ENCODE peak calls at places on chromosomes 11 and 22, in six cellular contexts. One of them, this sample, is unnamed.

GRCh38 chr11:10457901-10458300 is 2.8 kb downstream of the AMPD3 start:
- DNase-seq in activated CD8-positive, alpha-beta T cell treated with anti-CD3 and anti-CD28 coated beads for 36 hours: no peak
- DNase-seq in AG10803: no peak
- DNase-seq in pancreas: no peak
- DNase-seq in heart right ventricle: no peak
- DNase-seq in psoas muscle: no peak
- DNase-seq in this sample: no peak

GRCh38 chr11:22347857-22348496 is 9.8 kb downstream of the SLC17A6 start:
- DNase-seq in activated CD8-positive, alpha-beta T cell treated with anti-CD3 and anti-CD28 coated beads for 36 hours: no peak
- DNase-seq in AG10803: no peak
- DNase-seq in pancreas: no peak
- DNase-seq in heart right ventricle: no peak
- DNase-seq in psoas muscle: no peak
- DNase-seq in this sample: no peak

GRCh38 chr11:2209370-2209801 is 37.8 kb upstream of the TH start:
- DNase-seq in activated CD8-positive, alpha-beta T cell treated with anti-CD3 and anti-CD28 coated beads for 36 hours: peak; percentile 0
- DNase-seq in AG10803: no peak
- DNase-seq in pancreas: peak; percentile 55
- DNase-seq in heart right ventricle: no peak
- DNase-seq in psoas muscle: peak; percentile 30
- DNase-seq in this sample: peak; percentile 67

GRCh38 chr22:49368976-49369725 is 458.5 kb downstream of the BRD1 start:
- DNase-seq in activated CD8-positive, alpha-beta T cell treated with anti-CD3 and anti-CD28 coated beads for 36 hours: no peak
- DNase-seq in AG10803: no peak
- DNase-seq in pancreas: peak; percentile 51
- DNase-seq in heart right ventricle: no peak
- DNase-seq in psoas muscle: no peak
- DNase-seq in this sample: peak; percentile 58

GRCh38 chr11:61586792-61587430 is 6.0 kb upstream of the SYT7 start:
- DNase-seq in activated CD8-positive, alpha-beta T cell treated with anti-CD3 and anti-CD28 coated beads for 36 hours: no peak
- DNase-seq in AG10803: no peak
- DNase-seq in pancreas: no peak
- DNase-seq in heart right ventricle: no peak
- DNase-seq in psoas muscle: no peak
- DNase-seq in this sample: no peak

GRCh38 chr11:132844956-132845355 is 687.3 kb downstream of the OPCML start:
- DNase-seq in activated CD8-positive, alpha-beta T cell treated with anti-CD3 and anti-CD28 coated beads for 36 hours: no peak
- DNase-seq in AG10803: peak; percentile 96
- DNase-seq in pancreas: no peak
- DNase-seq in heart right ventricle: no peak
- DNase-seq in psoas muscle: no peak
- DNase-seq in this sample: no peak

GRCh38 chr11:80024119-80024518 is 583.3 kb upstream of the TENM4 start:
- DNase-seq in activated CD8-positive, alpha-beta T cell treated with anti-CD3 and anti-CD28 coated beads for 36 hours: no peak
- DNase-seq in AG10803: no peak
- DNase-seq in pancreas: no peak
- DNase-seq in heart right ventricle: no peak
- DNase-seq in psoas muscle: no peak
- DNase-seq in this sample: no peak

GRCh38 chr11:97683733-97684132 is 1293.9 kb downstream of the JRKL start:
- DNase-seq in activated CD8-positive, alpha-beta T cell treated with anti-CD3 and anti-CD28 coated beads for 36 hours: no peak
- DNase-seq in AG10803: no peak
- DNase-seq in pancreas: no peak
- DNase-seq in heart right ventricle: no peak
- DNase-seq in psoas muscle: no peak
- DNase-seq in this sample: no peak

GRCh38 chr11:6572215-6572614 is 31.2 kb downstream of the RRP8 start:
- DNase-seq in activated CD8-positive, alpha-beta T cell treated with anti-CD3 and anti-CD28 coated beads for 36 hours: no peak
- DNase-seq in AG10803: peak; percentile 88
- DNase-seq in pancreas: no peak
- DNase-seq in heart right ventricle: no peak
- DNase-seq in psoas muscle: no peak
- DNase-seq in this sample: no peak

GRCh38 chr11:36409152-36409713 is 100.8 kb downstream of the TRAF6 start:
- DNase-seq in activated CD8-positive, alpha-beta T cell treated with anti-CD3 and anti-CD28 coated beads for 36 hours: peak; percentile 49
- DNase-seq in AG10803: no peak
- DNase-seq in pancreas: no peak
- DNase-seq in heart right ventricle: no peak
- DNase-seq in psoas muscle: no peak
- DNase-seq in this sample: no peak

GRCh38 chr22:19811211-19811621 is 43.5 kb downstream of the GNB1L start:
- DNase-seq in activated CD8-positive, alpha-beta T cell treated with anti-CD3 and anti-CD28 coated beads for 36 hours: no peak
- DNase-seq in AG10803: no peak
- DNase-seq in pancreas: peak; percentile 37
- DNase-seq in heart right ventricle: no peak
- DNase-seq in psoas muscle: no peak
- DNase-seq in this sample: no peak

GRCh38 chr11:121716060-121716459 is 263.3 kb upstream of the SORL1-AS1 start:
- DNase-seq in activated CD8-positive, alpha-beta T cell treated with anti-CD3 and anti-CD28 coated beads for 36 hours: no peak
- DNase-seq in AG10803: peak; percentile 80
- DNase-seq in pancreas: no peak
- DNase-seq in heart right ventricle: no peak
- DNase-seq in psoas muscle: no peak
- DNase-seq in this sample: no peak

GRCh38 chr11:17206448-17206847 is 1.3 kb downstream of the PIK3C2A start:
- DNase-seq in activated CD8-positive, alpha-beta T cell treated with anti-CD3 and anti-CD28 coated beads for 36 hours: no peak
- DNase-seq in AG10803: no peak
- DNase-seq in pancreas: no peak
- DNase-seq in heart right ventricle: no peak
- DNase-seq in psoas muscle: no peak
- DNase-seq in this sample: no peak

GRCh38 chr11:85766801-85767200 is 44.1 kb downstream of the SYTL2 start:
- DNase-seq in activated CD8-positive, alpha-beta T cell treated with anti-CD3 and anti-CD28 coated beads for 36 hours: no peak
- DNase-seq in AG10803: peak; percentile 89
- DNase-seq in pancreas: no peak
- DNase-seq in heart right ventricle: no peak
- DNase-seq in psoas muscle: no peak
- DNase-seq in this sample: no peak

GRCh38 chr11:116312560-116313340 is 460.0 kb downstream of the BUD13 start:
- DNase-seq in activated CD8-positive, alpha-beta T cell treated with anti-CD3 and anti-CD28 coated beads for 36 hours: no peak
- DNase-seq in AG10803: peak; percentile 28
- DNase-seq in pancreas: peak; percentile 84
- DNase-seq in heart right ventricle: peak; percentile 87
- DNase-seq in psoas muscle: peak; percentile 82
- DNase-seq in this sample: no peak

GRCh38 chr11:131880976-131881375 is 510.6 kb downstream of the NTM start:
- DNase-seq in activated CD8-positive, alpha-beta T cell treated with anti-CD3 and anti-CD28 coated beads for 36 hours: no peak
- DNase-seq in AG10803: no peak
- DNase-seq in pancreas: no peak
- DNase-seq in heart right ventricle: no peak
- DNase-seq in psoas muscle: no peak
- DNase-seq in this sample: no peak

GRCh38 chr11:36214976-36215687 is 74.1 kb downstream of the COMMD9 start:
- DNase-seq in activated CD8-positive, alpha-beta T cell treated with anti-CD3 and anti-CD28 coated beads for 36 hours: no peak
- DNase-seq in AG10803: no peak
- DNase-seq in pancreas: no peak
- DNase-seq in heart right ventricle: no peak
- DNase-seq in psoas muscle: no peak
- DNase-seq in this sample: no peak

GRCh38 chr11:19959697-19960096 is 200.6 kb downstream of the DBX1 start:
- DNase-seq in activated CD8-positive, alpha-beta T cell treated with anti-CD3 and anti-CD28 coated beads for 36 hours: no peak
- DNase-seq in AG10803: no peak
- DNase-seq in pancreas: no peak
- DNase-seq in heart right ventricle: no peak
- DNase-seq in psoas muscle: no peak
- DNase-seq in this sample: no peak

GRCh38 chr11:2781413-2782274 is 81.8 kb upstream of the KCNQ1OT1 start:
- DNase-seq in activated CD8-positive, alpha-beta T cell treated with anti-CD3 and anti-CD28 coated beads for 36 hours: no peak
- DNase-seq in AG10803: no peak
- DNase-seq in pancreas: peak; percentile 46
- DNase-seq in heart right ventricle: peak; percentile 10
- DNase-seq in psoas muscle: peak; percentile 43
- DNase-seq in this sample: peak; percentile 55

GRCh38 chr11:10864688-10865087 is 6.8 kb upstream of the ZBED5 start:
- DNase-seq in activated CD8-positive, alpha-beta T cell treated with anti-CD3 and anti-CD28 coated beads for 36 hours: no peak
- DNase-seq in AG10803: no peak
- DNase-seq in pancreas: no peak
- DNase-seq in heart right ventricle: no peak
- DNase-seq in psoas muscle: no peak
- DNase-seq in this sample: no peak

GRCh38 chr11:71214553-71215371 is 37.6 kb downstream of the SHANK2 start:
- DNase-seq in activated CD8-positive, alpha-beta T cell treated with anti-CD3 and anti-CD28 coated beads for 36 hours: no peak
- DNase-seq in AG10803: no peak
- DNase-seq in pancreas: peak; percentile 23
- DNase-seq in heart right ventricle: no peak
- DNase-seq in psoas muscle: peak; percentile 28
- DNase-seq in this sample: no peak

GRCh38 chr11:126518996-126519351 is 163.5 kb downstream of the ST3GAL4 start:
- DNase-seq in activated CD8-positive, alpha-beta T cell treated with anti-CD3 and anti-CD28 coated beads for 36 hours: no peak
- DNase-seq in AG10803: no peak
- DNase-seq in pancreas: no peak
- DNase-seq in heart right ventricle: no peak
- DNase-seq in psoas muscle: no peak
- DNase-seq in this sample: no peak

GRCh38 chr11:14423633-14424032 is 64.7 kb upstream of the RRAS2 start:
- DNase-seq in activated CD8-positive, alpha-beta T cell treated with anti-CD3 and anti-CD28 coated beads for 36 hours: no peak
- DNase-seq in AG10803: peak; percentile 79
- DNase-seq in pancreas: no peak
- DNase-seq in heart right ventricle: no peak
- DNase-seq in psoas muscle: no peak
- DNase-seq in this sample: no peak

GRCh38 chr11:130514316-130514715 is 65.9 kb downstream of the ADAMTS15 start:
- DNase-seq in activated CD8-positive, alpha-beta T cell treated with anti-CD3 and anti-CD28 coated beads for 36 hours: no peak
- DNase-seq in AG10803: peak; percentile 81
- DNase-seq in pancreas: no peak
- DNase-seq in heart right ventricle: no peak
- DNase-seq in psoas muscle: no peak
- DNase-seq in this sample: no peak

GRCh38 chr11:4459470-4459869 is 10.4 kb downstream of the OR52K2 start:
- DNase-seq in activated CD8-positive, alpha-beta T cell treated with anti-CD3 and anti-CD28 coated beads for 36 hours: no peak
- DNase-seq in AG10803: peak; percentile 13
- DNase-seq in pancreas: no peak
- DNase-seq in heart right ventricle: no peak
- DNase-seq in psoas muscle: no peak
- DNase-seq in this sample: no peak

GRCh38 chr22:35174398-35174797 is 82.9 kb upstream of the HMGXB4 start:
- DNase-seq in activated CD8-positive, alpha-beta T cell treated with anti-CD3 and anti-CD28 coated beads for 36 hours: no peak
- DNase-seq in AG10803: no peak
- DNase-seq in pancreas: no peak
- DNase-seq in heart right ventricle: no peak
- DNase-seq in psoas muscle: no peak
- DNase-seq in this sample: no peak

GRCh38 chr11:130847517-130847916 is 68.8 kb downstream of the SNX19 start:
- DNase-seq in activated CD8-positive, alpha-beta T cell treated with anti-CD3 and anti-CD28 coated beads for 36 hours: no peak
- DNase-seq in AG10803: peak; percentile 86
- DNase-seq in pancreas: no peak
- DNase-seq in heart right ventricle: no peak
- DNase-seq in psoas muscle: no peak
- DNase-seq in this sample: no peak

GRCh38 chr11:119175493-119176077 is 7.1 kb downstream of the NLRX1 start:
- DNase-seq in activated CD8-positive, alpha-beta T cell treated with anti-CD3 and anti-CD28 coated beads for 36 hours: no peak
- DNase-seq in AG10803: no peak
- DNase-seq in pancreas: no peak
- DNase-seq in heart right ventricle: no peak
- DNase-seq in psoas muscle: no peak
- DNase-seq in this sample: no peak

GRCh38 chr11:69918938-69919650 is 99.9 kb upstream of the FGF3 start:
- DNase-seq in activated CD8-positive, alpha-beta T cell treated with anti-CD3 and anti-CD28 coated beads for 36 hours: peak; percentile 79
- DNase-seq in AG10803: peak; percentile 49
- DNase-seq in pancreas: peak; percentile 96
- DNase-seq in heart right ventricle: peak; percentile 86
- DNase-seq in psoas muscle: peak; percentile 88
- DNase-seq in this sample: peak; percentile 92

GRCh38 chr22:28600546-28601143 is 79.0 kb downstream of the TTC28 start:
- DNase-seq in activated CD8-positive, alpha-beta T cell treated with anti-CD3 and anti-CD28 coated beads for 36 hours: no peak
- DNase-seq in AG10803: peak; percentile 67
- DNase-seq in pancreas: no peak
- DNase-seq in heart right ventricle: no peak
- DNase-seq in psoas muscle: no peak
- DNase-seq in this sample: no peak
- TF ChIP-seq CTCF in activated CD8-positive, alpha-beta T cell treated with anti-CD3 and anti-CD28 coated beads for 36 hours: peak; percentile 80
- TF ChIP-seq CTCF in AG10803: peak; percentile 54
- TF ChIP-seq CTCF in pancreas: peak; percentile 25
- TF ChIP-seq CTCF in heart right ventricle: peak; percentile 54
- TF ChIP-seq CTCF in psoas muscle: peak; percentile 63
- TF ChIP-seq CTCF in this sample: peak; percentile 83

GRCh38 chr22:26086359-26086758 is 82.9 kb upstream of the SEZ6L start:
- DNase-seq in activated CD8-positive, alpha-beta T cell treated with anti-CD3 and anti-CD28 coated beads for 36 hours: no peak
- DNase-seq in AG10803: no peak
- DNase-seq in pancreas: no peak
- DNase-seq in heart right ventricle: no peak
- DNase-seq in psoas muscle: no peak
- DNase-seq in this sample: no peak
- TF ChIP-seq CTCF in activated CD8-positive, alpha-beta T cell treated with anti-CD3 and anti-CD28 coated beads for 36 hours: no peak
- TF ChIP-seq CTCF in AG10803: no peak
- TF ChIP-seq CTCF in pancreas: no peak
- TF ChIP-seq CTCF in heart right ventricle: peak; percentile 38
- TF ChIP-seq CTCF in psoas muscle: peak; percentile 18
- TF ChIP-seq CTCF in this sample: peak; percentile 21

GRCh38 chr11:76721755-76722677 is 51.5 kb upstream of the LRRC32 start:
- DNase-seq in activated CD8-positive, alpha-beta T cell treated with anti-CD3 and anti-CD28 coated beads for 36 hours: peak; percentile 90
- DNase-seq in AG10803: peak; percentile 77
- DNase-seq in pancreas: peak; percentile 96
- DNase-seq in heart right ventricle: peak; percentile 85
- DNase-seq in psoas muscle: peak; percentile 90
- DNase-seq in this sample: peak; percentile 87

GRCh38 chr11:76724162-76724768 is 53.7 kb upstream of the LRRC32 start:
- DNase-seq in activated CD8-positive, alpha-beta T cell treated with anti-CD3 and anti-CD28 coated beads for 36 hours: no peak
- DNase-seq in AG10803: no peak
- DNase-seq in pancreas: no peak
- DNase-seq in heart right ventricle: no peak
- DNase-seq in psoas muscle: no peak
- DNase-seq in this sample: no peak

GRCh38 chr11:76719686-76720085 is 49.1 kb upstream of the LRRC32 start:
- DNase-seq in activated CD8-positive, alpha-beta T cell treated with anti-CD3 and anti-CD28 coated beads for 36 hours: no peak
- DNase-seq in AG10803: no peak
- DNase-seq in pancreas: no peak
- DNase-seq in heart right ventricle: no peak
- DNase-seq in psoas muscle: no peak
- DNase-seq in this sample: no peak

GRCh38 chr11:76723548-76723947 is 53.0 kb upstream of the LRRC32 start:
- DNase-seq in activated CD8-positive, alpha-beta T cell treated with anti-CD3 and anti-CD28 coated beads for 36 hours: no peak
- DNase-seq in AG10803: no peak
- DNase-seq in pancreas: no peak
- DNase-seq in heart right ventricle: no peak
- DNase-seq in psoas muscle: no peak
- DNase-seq in this sample: no peak

DNA sequence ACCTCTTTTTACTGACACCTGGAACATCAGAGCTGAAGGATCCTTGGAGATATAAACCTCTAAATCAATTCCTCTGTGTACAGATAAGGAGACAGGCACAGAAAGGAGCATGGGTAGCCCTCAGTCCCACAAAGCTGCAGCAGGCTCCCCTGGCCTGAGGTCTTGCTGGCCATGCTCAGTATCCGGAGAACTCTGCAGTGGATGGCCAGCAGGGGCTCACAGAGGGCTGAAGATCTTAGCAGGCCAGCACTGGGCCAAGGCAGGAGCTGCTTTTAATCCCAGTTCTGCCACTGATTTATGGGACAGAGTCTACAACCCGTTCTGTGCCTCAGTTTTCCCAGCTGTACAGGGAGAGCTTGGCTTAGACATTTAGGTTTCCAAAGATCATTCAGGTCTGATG is 52.6 kb upstream of the LRRC32 start:
- DNase-seq in activated CD8-positive, alpha-beta T cell treated with anti-CD3 and anti-CD28 coated beads for 36 hours: no peak
- DNase-seq in AG10803: no peak
- DNase-seq in pancreas: no peak
- DNase-seq in heart right ventricle: no peak
- DNase-seq in psoas muscle: no peak
- DNase-seq in this sample: no peak
- TF ChIP-seq CTCF in activated CD8-positive, alpha-beta T cell treated with anti-CD3 and anti-CD28 coated beads for 36 hours: no peak
- TF ChIP-seq CTCF in AG10803: no peak
- TF ChIP-seq CTCF in pancreas: no peak
- TF ChIP-seq CTCF in heart right ventricle: no peak
- TF ChIP-seq CTCF in psoas muscle: no peak
- TF ChIP-seq CTCF in this sample: no peak

GRCh38 chr22:46104170-46104880 is 46.0 kb upstream of the PPARA start:
- DNase-seq in activated CD8-positive, alpha-beta T cell treated with anti-CD3 and anti-CD28 coated beads for 36 hours: no peak
- DNase-seq in AG10803: no peak
- DNase-seq in pancreas: peak; percentile 91
- DNase-seq in heart right ventricle: no peak
- DNase-seq in psoas muscle: peak; percentile 70
- DNase-seq in this sample: no peak
- TF ChIP-seq CTCF in activated CD8-positive, alpha-beta T cell treated with anti-CD3 and anti-CD28 coated beads for 36 hours: no peak
- TF ChIP-seq CTCF in AG10803: no peak
- TF ChIP-seq CTCF in pancreas: no peak
- TF ChIP-seq CTCF in heart right ventricle: no peak
- TF ChIP-seq CTCF in psoas muscle: no peak
- TF ChIP-seq CTCF in this sample: no peak

This sample was measured in type B pancreatic cell.